ENCODE peak calls at places on chromosome 22, in five cellular contexts. E is NCI-H1092 treated with DMSO at 0.1 percent for 48 hours; M is Ammon's horn; T is KG1; N is activated naive CD8-positive, alpha-beta T cell treated with anti-CD3 and anti-CD28 coated beads for 36 hours. U is an unnamed sample.

GRCh38 chr22:30605449-30606110 is 1.4 kb upstream of the TCN2 start:
- DNase-seq in E (peak), T (no peak), N (peak), M (peak), U (no peak)

GRCh38 chr22:42075277-42075676 is 1.2 kb downstream of the PHETA2 start:
- DNase-seq in M (no peak), T (no peak), E (no peak), N (no peak), U (no peak)

GRCh38 chr22:36730176-36730858 is 26.8 kb upstream of the CACNG2 start:
- DNase-seq in E (no peak), N (no peak), M (no peak), T (no peak), U (no peak)

GRCh38 chr22:44449061-44449682 is 48.9 kb downstream of the RTL6 start:
- DNase-seq in M (no peak), N (no peak), E (no peak), T (no peak), U (no peak)

GRCh38 chr22:19810381-19811141 is 44.1 kb downstream of the GNB1L start:
- DNase-seq in T (no peak), M (no peak), E (no peak), N (peak), U (peak)

GRCh38 chr22:23292453-23293350 is 112.4 kb downstream of the BCR start:
- DNase-seq in E (no peak), N (no peak), M (no peak), T (no peak), U (no peak)

GRCh38 chr22:39475902-39476301 is 19.1 kb downstream of the MGAT3 start:
- DNase-seq in E (no peak), M (no peak), N (no peak), T (no peak), U (no peak)

GRCh38 chr22:25348391-25348790 is 129.0 kb downstream of the CRYBB2 start:
- DNase-seq in T (no peak), M (no peak), E (no peak), N (no peak), U (no peak)

GRCh38 chr22:46008836-46009596 is 32.1 kb upstream of the WNT7B start:
- DNase-seq in N (no peak), M (no peak), T (no peak), E (no peak), U (no peak)

GRCh38 chr22:23418159-23418788 is 161.8 kb downstream of the IGLL1 start:
- DNase-seq in T (no peak), M (no peak), E (no peak), N (no peak), U (no peak)

GRCh38 chr22:33274214-33274828 is 216.1 kb upstream of the SYN3 start:
- DNase-seq in T (no peak), M (no peak), E (no peak), N (peak), U (peak)

GRCh38 chr22:44204937-44205712 is 24.4 kb downstream of the PARVG start:
- DNase-seq in M (no peak), E (no peak), N (no peak), T (no peak), U (no peak)

GRCh38 chr22:50474711-50475651 is at the start of gene SBF1:
- DNase-seq in M (peak), N (peak), E (peak), T (peak), U (peak)

GRCh38 chr22:33785283-33785991 is 134.8 kb downstream of the LARGE1 start:
- DNase-seq in T (no peak), E (no peak), M (no peak), N (no peak), U (no peak)

GRCh38 chr22:22684605-22685561 is 40.5 kb downstream of the GGTLC2 start:
- DNase-seq in N (peak), E (no peak), M (peak), T (no peak), U (peak)

GRCh38 chr22:37063436-37064420 is 12.2 kb downstream of the KCTD17 start:
- DNase-seq in E (peak), M (no peak), T (no peak), N (no peak), U (no peak)

GRCh38 chr22:38973289-38974169 is 8.6 kb upstream of the APOBEC3B start:
- DNase-seq in M (peak), N (peak), T (peak), E (no peak), U (peak)

GRCh38 chr22:32076726-32077550 is 33.9 kb downstream of the SLC5A1 start:
- DNase-seq in M (no peak), E (no peak), T (no peak), N (no peak), U (no peak)

GRCh38 chr22:43520632-43521039 is 108.8 kb downstream of the MPPED1 start:
- DNase-seq in E (no peak), M (no peak), N (no peak), T (no peak), U (no peak)

GRCh38 chr22:24125942-24126341 is 55.3 kb upstream of the SUSD2 start:
- DNase-seq in T (no peak), M (no peak), E (no peak), N (no peak), U (no peak)

GRCh38 chr22:20940178-20940790 is 23.1 kb downstream of the CRKL start:
- DNase-seq in E (no peak), T (no peak), N (no peak), M (peak), U (no peak)

GRCh38 chr22:25367756-25368155 is 148.3 kb downstream of the CRYBB2 start:
- DNase-seq in M (no peak), N (no peak), E (no peak), T (no peak), U (no peak)

GRCh38 chr22:20429254-20430100 is 8.1 kb downstream of the SCARF2 start:
- DNase-seq in T (no peak), E (peak), N (peak), M (no peak), U (peak)

GRCh38 chr22:38981005-38981658 is 1.0 kb upstream of the APOBEC3B start:
- DNase-seq in E (no peak), M (peak), T (no peak), N (no peak), U (peak)

GRCh38 chr22:39526736-39527171 is 5.8 kb downstream of the RPS19BP1 start:
- DNase-seq in N (no peak), T (peak), E (no peak), M (no peak), U (peak)

GRCh38 chr22:18070556-18071306 is 7.1 kb upstream of the PEX26 start:
- DNase-seq in N (no peak), T (no peak), M (no peak), E (no peak), U (peak)

GRCh38 chr22:42994917-42995562 is 19.9 kb downstream of the PACSIN2 start:
- DNase-seq in T (peak), E (no peak), N (no peak), M (peak), U (peak)

GRCh38 chr22:39773976-39774539 is 119.5 kb downstream of the ENTHD1 start:
- DNase-seq in M (no peak), E (no peak), N (peak), T (no peak), U (no peak)

GRCh38 chr22:20957691-20958440 is 9.2 kb upstream of the AIFM3 start:
- DNase-seq in E (no peak), M (no peak), N (no peak), T (no peak), U (peak)

GRCh38 chr22:37896181-37896592 is 9.9 kb upstream of the MICALL1 start:
- DNase-seq in M (no peak), E (no peak), N (peak), T (peak), U (no peak)

GRCh38 chr22:44627521-44628139 is 74.4 kb upstream of the PRR5 start:
- DNase-seq in M (no peak), E (no peak), N (no peak), T (no peak), U (no peak)

GRCh38 chr22:23180893-23181762 is 819 bp downstream of the BCR start:
- DNase-seq in M (no peak), N (peak), E (no peak), T (no peak), U (no peak)

U was measured in Caco-2.